ENCODE peak calls at places on chromosomes 3 and 15, in nine cellular contexts. Q is activated CD8-positive, alpha-beta T cell treated with anti-CD3 and anti-CD28 coated beads for 36 hours; T is amniotic stem cell; R is AG09319; X is left lung; Z is HEK293T; G is heart right ventricle; P is hypothalamus; M is neural progenitor cell. V is an unnamed sample.

GRCh38 chr3:63975705-63976104 is 47.6 kb downstream of the PSMD6 start:
- DNase-seq in G (peak; percentile 45), R (no peak), Z (no peak), X (no peak), M (no peak), P (peak; percentile 41), T (no peak), Q (no peak), V (no peak)

GRCh38 chr3:74267583-74268184 is 346.8 kb downstream of the CNTN3 start:
- DNase-seq in Q (peak; percentile 37), R (no peak), X (no peak), Z (peak; percentile 29), P (peak; percentile 2), T (peak; percentile 3), M (peak; percentile 78), G (no peak), V (peak; percentile 12)

GRCh38 chr3:151305081-151305777 is 11.4 kb downstream of the GPR87 start:
- DNase-seq in M (peak; percentile 50), P (no peak), Q (peak; percentile 46), Z (peak; percentile 34), T (peak; percentile 78), X (no peak), R (peak; percentile 92), G (no peak), V (peak; percentile 75)

GRCh38 chr15:80875568-80875967 is 96.4 kb downstream of the CEMIP start:
- DNase-seq in P (peak; percentile 41), T (no peak), Z (no peak), R (no peak), G (peak; percentile 19), X (no peak), Q (no peak), M (no peak), V (no peak)

GRCh38 chr3:126258670-126259069 is 78.3 kb upstream of the ALDH1L1 start:
- DNase-seq in T (no peak), Q (peak; percentile 27), P (no peak), X (no peak), R (no peak), G (no peak), M (no peak), Z (no peak), V (peak; percentile 5)

GRCh38 chr3:71713041-71713440 is 12.2 kb downstream of the EIF4E3 start:
- DNase-seq in P (no peak), Z (no peak), G (no peak), Q (no peak), T (no peak), R (no peak), X (no peak), M (no peak), V (no peak)

GRCh38 chr3:72442755-72443154 is 405.5 kb downstream of the SHQ1 start:
- DNase-seq in T (no peak), X (no peak), G (no peak), P (no peak), M (no peak), R (no peak), Q (no peak), Z (no peak), V (no peak)

GRCh38 chr15:91067026-91067425 is 33.0 kb upstream of the SV2B start:
- DNase-seq in Q (no peak), R (no peak), M (no peak), X (no peak), P (no peak), G (no peak), Z (no peak), T (no peak), V (no peak)

GRCh38 chr3:66427951-66428350 is 72.9 kb downstream of the LRIG1 start:
- DNase-seq in G (no peak), Z (no peak), R (no peak), M (no peak), X (no peak), Q (no peak), T (no peak), P (no peak), V (no peak)

GRCh38 chr3:121869731-121870130 is 24.5 kb upstream of the SLC15A2 start:
- DNase-seq in R (no peak), X (no peak), Z (no peak), Q (no peak), G (no peak), M (no peak), T (no peak), P (no peak), V (no peak)

GRCh38 chr3:15045667-15046066 is 19.4 kb downstream of the MRPS25 start:
- DNase-seq in M (no peak), G (no peak), Q (no peak), X (no peak), P (no peak), R (no peak), T (no peak), Z (no peak), V (no peak)

GRCh38 chr15:74885461-74885860 is 4.4 kb upstream of the MPI start:
- DNase-seq in M (no peak), Q (no peak), X (no peak), T (no peak), R (no peak), G (no peak), Z (no peak), P (no peak), V (no peak)

GRCh38 chr3:126835472-126836219 is 131.6 kb downstream of the CHCHD6 start:
- DNase-seq in X (no peak), M (no peak), R (no peak), P (no peak), Q (no peak), Z (peak; percentile 68), T (no peak), G (no peak), V (no peak)

GRCh38 chr15:46442196-46442595 is 807.4 kb downstream of the SQOR start:
- DNase-seq in P (no peak), Z (no peak), M (no peak), R (no peak), Q (no peak), X (no peak), T (no peak), G (no peak), V (no peak)

GRCh38 chr15:25067725-25068309 is 113.0 kb downstream of the SNRPN start:
- DNase-seq in R (no peak), G (no peak), P (no peak), T (no peak), Q (no peak), Z (no peak), M (no peak), X (no peak), V (no peak)

GRCh38 chr3:149223461-149223820 is 1.8 kb upstream of the CP start:
- DNase-seq in Z (no peak), R (no peak), Q (no peak), P (no peak), T (no peak), X (no peak), G (no peak), M (no peak), V (no peak)

GRCh38 chr3:28317438-28318022 is 31.0 kb upstream of the ZCWPW2 start:
- DNase-seq in R (no peak), Q (peak; percentile 40), T (peak; percentile 30), X (no peak), M (peak; percentile 59), Z (peak; percentile 60), G (no peak), P (no peak), V (no peak)

GRCh38 chr3:176933704-176934103 is 263.6 kb downstream of the TBL1XR1 start:
- DNase-seq in T (no peak), Z (no peak), Q (no peak), G (no peak), X (no peak), M (peak; percentile 7), P (no peak), R (no peak), V (no peak)

GRCh38 chr15:84904409-84904808 is 19.9 kb downstream of the SLC28A1 start:
- DNase-seq in R (no peak), Q (no peak), T (no peak), Z (no peak), X (no peak), G (no peak), M (no peak), P (no peak), V (no peak)

GRCh38 chr15:90268415-90268814 is 2.9 kb downstream of the NGRN start:
- DNase-seq in T (no peak), G (no peak), R (no peak), Z (no peak), Q (no peak), X (no peak), M (peak; percentile 64), P (no peak), V (no peak)

GRCh38 chr15:68383161-68384074 is 48.5 kb downstream of the ITGA11 start:
- DNase-seq in Q (peak; percentile 58), R (no peak), P (no peak), X (no peak), T (no peak), Z (peak; percentile 63), M (peak; percentile 54), G (no peak), V (peak; percentile 49)

GRCh38 chr3:184022323-184022722 is 4.6 kb upstream of the ABCC5 start:
- DNase-seq in G (no peak), Q (no peak), Z (no peak), X (no peak), R (no peak), P (no peak), T (no peak), M (no peak), V (no peak)

GRCh38 chr3:127786358-127787070 is 35.8 kb downstream of the MGLL start:
- DNase-seq in M (peak; percentile 27), G (peak; percentile 85), T (no peak), P (peak; percentile 15), X (peak; percentile 84), R (peak; percentile 32), Z (no peak), Q (no peak), V (peak; percentile 54)

GRCh38 chr15:68352401-68353062 is 75.0 kb downstream of the FEM1B start:
- DNase-seq in X (no peak), G (no peak), T (peak; percentile 90), P (no peak), M (no peak), Q (peak; percentile 77), Z (no peak), R (peak; percentile 86), V (peak; percentile 96)

GRCh38 chr3:39317571-39318169 is 11.8 kb upstream of the CCR8 start:
- DNase-seq in Z (no peak), R (no peak), X (no peak), G (no peak), M (no peak), P (no peak), Q (no peak), T (no peak), V (no peak)